ENCODE peak calls at places on chromosomes 12 and 14, in five cellular contexts. F, O, V, N and R are unnamed samples.

GRCh38 chr12:124551268-124552144 is 15.9 kb downstream of the NCOR2 start:
- DNase-seq in O (peak; percentile 48), N (no peak), V (no peak), F (no peak), R (no peak)

GRCh38 chr14:58722433-58722832 is 84.7 kb downstream of the DACT1 start:
- DNase-seq in N (no peak), F (no peak), V (no peak), O (no peak), R (no peak)

GRCh38 chr12:101379149-101379548 is 28.4 kb downstream of the ARL1 start:
- DNase-seq in F (no peak), O (no peak), N (no peak), V (no peak), R (no peak)

GRCh38 chr14:85380891-85381290 is 149.1 kb upstream of the FLRT2 start:
- DNase-seq in V (no peak), O (no peak), N (no peak), F (no peak), R (no peak)

GRCh38 chr12:100545092-100545491 is 28.4 kb upstream of the GAS2L3 start:
- DNase-seq in V (no peak), F (no peak), O (no peak), N (no peak), R (no peak)

GRCh38 chr12:130859128-130859527 is 12.7 kb upstream of the RAN start:
- DNase-seq in V (no peak), N (no peak), O (no peak), F (no peak), R (no peak)

GRCh38 chr14:73771848-73772705 is 57.9 kb upstream of the PNMA1 start:
- DNase-seq in N (no peak), O (peak; percentile 86), F (no peak), V (no peak), R (no peak)

GRCh38 chr12:104457746-104458644 is 1.2 kb downstream of the CHST11 start:
- DNase-seq in F (no peak), N (no peak), V (no peak), O (peak; percentile 41), R (no peak)

GRCh38 chr12:53046655-53047220 is 3.1 kb upstream of the TNS2 start:
- DNase-seq in V (no peak), N (peak; percentile 94), F (no peak), O (peak; percentile 86), R (no peak)

GRCh38 chr12:15364221-15365170 is 42.2 kb downstream of the PTPRO start:
- DNase-seq in O (no peak), N (no peak), V (no peak), F (no peak), R (no peak)

GRCh38 chr14:36666416-36667206 is 5.0 kb downstream of the PAX9 start:
- DNase-seq in F (no peak), V (no peak), N (no peak), O (no peak), R (no peak)

GRCh38 chr14:22549981-22550670 is 38.9 kb downstream of the DAD1 start:
- DNase-seq in V (no peak), O (no peak), N (no peak), F (no peak), R (no peak)

GRCh38 chr12:65937806-65938205 is 113.5 kb downstream of the HMGA2 start:
- DNase-seq in V (no peak), F (no peak), N (no peak), O (no peak), R (no peak)

GRCh38 chr12:46783881-46784280 is 41.9 kb downstream of the SLC38A4 start:
- DNase-seq in V (no peak), O (no peak), F (no peak), N (no peak), R (no peak)

GRCh38 chr14:64758711-64759554 is 54.7 kb downstream of the PLEKHG3 start:
- DNase-seq in F (no peak), N (no peak), O (peak; percentile 56), V (no peak), R (no peak)

GRCh38 chr14:65431951-65432350 is 19.4 kb downstream of the FUT8 start:
- DNase-seq in V (no peak), F (no peak), N (no peak), O (no peak), R (no peak)

GRCh38 chr14:99818503-99819036 is 25.4 kb downstream of the EML1 start:
- DNase-seq in O (no peak), F (no peak), N (no peak), V (no peak), R (no peak)

GRCh38 chr14:81206115-81206514 is 14.6 kb downstream of the GTF2A1 start:
- DNase-seq in V (peak; percentile 15), F (no peak), N (no peak), O (no peak), R (no peak)

GRCh38 chr12:124305776-124306685 is 11.1 kb downstream of the RFLNA start:
- DNase-seq in N (no peak), V (no peak), F (no peak), O (no peak), R (no peak)

GRCh38 chr12:132866251-132866828 is 21.1 kb downstream of the CHFR start:
- DNase-seq in V (no peak), O (no peak), F (no peak), N (no peak), R (no peak)

GRCh38 chr14:91573894-91574837 is 64.1 kb upstream of the PPP4R3A start:
- DNase-seq in V (no peak), F (peak; percentile 68), N (no peak), O (peak; percentile 62), R (no peak)

GRCh38 chr12:50222275-50222783 is 55.2 kb upstream of the CERS5 start:
- DNase-seq in O (peak; percentile 33), F (peak; percentile 52), N (peak; percentile 82), V (peak; percentile 87), R (peak; percentile 72)

GRCh38 chr12:113120670-113121370 is 14.7 kb downstream of the RASAL1 start:
- DNase-seq in V (no peak), O (no peak), N (no peak), F (no peak), R (no peak)

GRCh38 chr12:116306536-116306935 is 29.0 kb upstream of the MED13L start:
- DNase-seq in N (no peak), O (no peak), V (no peak), F (no peak), R (no peak)

GRCh38 chr14:105475269-105475915 is 771 bp downstream of the CRIP2 start:
- DNase-seq in O (no peak), N (no peak), F (no peak), V (no peak), R (no peak)

GRCh38 chr14:69632752-69633151 is 21.4 kb downstream of the SUSD6 start:
- DNase-seq in O (no peak), N (no peak), V (no peak), F (no peak), R (no peak)

GRCh38 chr12:27539191-27539631 is 15.2 kb downstream of the PPFIBP1 start:
- DNase-seq in N (no peak), O (no peak), F (no peak), V (no peak), R (no peak)

GRCh38 chr14:67416085-67416484 is 4.1 kb upstream of the PLEK2 start:
- DNase-seq in V (no peak), O (no peak), F (no peak), N (no peak), R (no peak)

GRCh38 chr12:112179936-112180335 is 54.6 kb downstream of the TRAFD1 start:
- DNase-seq in V (no peak), N (no peak), F (no peak), O (no peak), R (no peak)

GRCh38 chr14:91119556-91120311 is 5.9 kb downstream of the DGLUCY start:
- DNase-seq in V (peak; percentile 32), F (peak; percentile 81), O (peak; percentile 33), N (no peak), R (no peak)

GRCh38 chr12:93108958-93109357 is 179.9 kb upstream of the EEA1 start:
- DNase-seq in N (no peak), F (no peak), V (no peak), O (no peak), R (no peak)

GRCh38 chr14:61326847-61327246 is 5.5 kb downstream of the PRKCH start:
- DNase-seq in V (no peak), O (peak; percentile 46), N (no peak), F (no peak), R (no peak)

GRCh38 chr14:61328629-61329262 is 7.4 kb downstream of the PRKCH start:
- DNase-seq in O (no peak), V (no peak), N (no peak), F (no peak), R (no peak)

GRCh38 chr14:61323970-61324369 is 2.6 kb downstream of the PRKCH start:
- DNase-seq in F (no peak), V (no peak), N (no peak), O (no peak), R (no peak)

GRCh38 chr14:61322799-61323290 is 1.5 kb downstream of the PRKCH start:
- DNase-seq in N (no peak), F (peak; percentile 66), V (no peak), O (no peak), R (no peak)

DNA sequence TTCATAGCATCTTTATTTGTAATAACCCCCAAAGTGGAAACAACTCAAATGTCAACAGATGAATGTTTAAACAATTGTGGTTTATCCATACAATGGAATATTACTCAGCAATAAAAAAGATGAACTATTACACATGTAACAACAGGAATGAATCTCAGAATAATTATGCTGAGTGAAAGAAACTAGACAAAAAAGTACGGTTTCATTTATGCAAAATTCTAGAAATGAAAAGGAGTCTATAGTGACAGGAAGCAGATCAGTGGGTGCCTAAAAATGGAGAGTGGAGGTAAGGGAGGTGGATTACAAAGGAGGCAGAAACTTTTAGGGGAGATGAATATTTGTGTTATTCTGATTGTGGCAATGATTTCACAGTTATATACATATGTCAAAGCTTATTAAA is 4.8 kb downstream of the PRKCH start:
- DNase-seq in F (no peak), O (no peak), N (no peak), V (no peak), R (no peak)
- H3K27ac ChIP-seq in F (no peak overlapping the region), O (no peak overlapping the region), N (peak overlapping the region; percentile 57), V (no peak overlapping the region), R (no peak overlapping the region)

GRCh38 chr12:57621497-57622292 is 10.5 kb downstream of the ARHGEF25 start:
- DNase-seq in F (peak; percentile 15), O (peak; percentile 62), V (no peak), N (no peak), R (no peak)
- TF ChIP-seq POLR2AphosphoS5 in F (no peak), O (no peak), V (no peak), N (no peak), R (no peak)

GRCh38 chr12:87928046-87928445 is 101.2 kb downstream of the C12orf50 start:
- DNase-seq in O (no peak), V (no peak), N (no peak), F (no peak), R (no peak)

GRCh38 chr12:87922721-87923120 is 106.5 kb downstream of the C12orf50 start:
- DNase-seq in O (no peak), V (no peak), F (no peak), N (no peak), R (no peak)

GRCh38 chr12:87923361-87923760 is 105.8 kb downstream of the C12orf50 start:
- DNase-seq in F (no peak), V (no peak), N (no peak), O (no peak), R (no peak)

GRCh38 chr12:87929346-87929745 is 99.9 kb downstream of the C12orf50 start:
- DNase-seq in V (no peak), O (no peak), N (no peak), F (no peak), R (no peak)

GRCh38 chr12:87924149-87924548 is 105.1 kb downstream of the C12orf50 start:
- DNase-seq in F (no peak), O (no peak), V (no peak), N (no peak), R (no peak)
- H3K27ac ChIP-seq in F (no peak overlapping the region), O (no peak overlapping the region), V (no peak overlapping the region), N (no peak overlapping the region), R (no peak overlapping the region)

GRCh38 chr12:591571-592505 is 71.4 kb downstream of the NINJ2 start:
- DNase-seq in N (no peak), O (peak; percentile 76), F (no peak), V (no peak), R (no peak)
- TF ChIP-seq POLR2AphosphoS5 in N (no peak), O (no peak), F (no peak), V (no peak), R (no peak)